ENCODE peak calls at places on chromosome 18, in five cellular contexts. O is left ventricle myocardium inferior, M is heart left ventricle, W is pancreas, S is cardiac muscle cell. D is an unnamed sample.

GRCh38 chr18:33195795-33196194 is 244.7 kb downstream of the CCDC178 start:
- DNase-seq in W (no peak), M (no peak), O (no peak), S (no peak), D (no peak)

GRCh38 chr18:41875094-41875780 is 79.8 kb upstream of the PIK3C3 start:
- DNase-seq in O (no peak), W (no peak), S (peak; percentile 69), M (no peak), D (peak; percentile 51)

GRCh38 chr18:22346342-22346967 is 71.3 kb downstream of the CTAGE1 start:
- DNase-seq in W (no peak), M (peak; percentile 83), S (peak; percentile 84), O (peak; percentile 63), D (no peak)

GRCh38 chr18:72820571-72820970 is 47.2 kb downstream of the NETO1 start:
- DNase-seq in O (no peak), W (no peak), M (no peak), S (no peak), D (no peak)

GRCh38 chr18:61545281-61546245 is 212.3 kb downstream of the CDH20 start:
- DNase-seq in S (no peak), M (no peak), O (no peak), W (no peak), D (no peak)

GRCh38 chr18:79679552-79680099 is at the start of gene CTDP1:
- DNase-seq in O (peak; percentile 91), M (peak; percentile 94), S (peak; percentile 96), W (peak; percentile 95), D (peak; percentile 81)

GRCh38 chr18:74303306-74303705 is 11.5 kb upstream of the CYB5A start:
- DNase-seq in O (no peak), S (no peak), W (no peak), M (no peak), D (no peak)

GRCh38 chr18:62091487-62092120 is 95.3 kb downstream of the PIGN start:
- DNase-seq in O (no peak), S (peak; percentile 39), W (no peak), M (no peak), D (no peak)

GRCh38 chr18:36329684-36330434 is 32.3 kb downstream of the FHOD3 start:
- DNase-seq in O (no peak), W (no peak), S (peak; percentile 57), M (no peak), D (no peak)

GRCh38 chr18:28158083-28158581 is 18.8 kb downstream of the CDH2 start:
- DNase-seq in W (no peak), M (no peak), S (peak; percentile 80), O (no peak), D (no peak)

GRCh38 chr18:23934252-23934651 is 80.3 kb upstream of the TTC39C start:
- DNase-seq in M (no peak), S (no peak), O (no peak), W (no peak), D (no peak)
- H3K4me1 ChIP-seq in M (no peaks in the 10 kb centered on the region), S (peaks cover 5% of the 10 kb centered on the region), O (peaks cover 9% of the 10 kb centered on the region), W (no peaks in the 10 kb centered on the region), D (no peaks in the 10 kb centered on the region)

DNA sequence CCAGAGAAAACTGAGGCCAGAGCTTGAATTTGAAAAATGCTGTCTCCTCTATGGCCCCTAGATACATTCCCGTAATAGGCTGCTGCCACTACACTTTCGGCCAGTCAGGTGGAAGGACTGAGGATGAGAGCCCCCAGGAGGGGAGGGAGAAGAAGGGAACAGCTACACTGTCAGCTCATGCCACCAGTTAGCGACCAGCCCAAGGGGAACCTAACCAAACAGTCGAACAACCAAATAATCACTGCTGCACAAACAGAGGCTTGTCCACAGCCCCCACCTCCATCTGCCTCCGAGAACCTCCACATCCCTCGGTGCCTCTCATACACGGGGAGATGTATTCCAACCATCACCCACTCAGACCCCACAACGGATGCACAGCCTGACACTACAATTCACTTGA is 7.3 kb downstream of the ZNF516 start:
- DNase-seq in M (no peak), O (no peak), S (no peak), W (no peak), D (peak; percentile 18)
- H3K4me3 ChIP-seq in M (no peak overlapping the region), O (no peak overlapping the region), S (no peak overlapping the region), W (no peak overlapping the region), D (no peak overlapping the region)

GRCh38 chr18:55857961-55858360 is 270.0 kb upstream of the TCF4 start:
- DNase-seq in M (no peak), W (no peak), S (no peak), O (no peak), D (peak; percentile 62)

GRCh38 chr18:55856191-55856590 is 268.2 kb upstream of the TCF4 start:
- DNase-seq in M (no peak), W (no peak), O (no peak), S (peak; percentile 66), D (peak; percentile 45)

GRCh38 chr18:55858661-55859111 is 270.7 kb upstream of the TCF4 start:
- DNase-seq in W (no peak), O (no peak), S (peak; percentile 31), M (no peak), D (no peak)

GRCh38 chr18:55856679-55857078 is 268.7 kb upstream of the TCF4 start:
- DNase-seq in O (no peak), S (no peak), M (no peak), W (no peak), D (no peak)

GRCh38 chr18:55857409-55857808 is 269.4 kb upstream of the TCF4 start:
- DNase-seq in S (no peak), W (no peak), M (no peak), O (no peak), D (no peak)
- H3K27ac ChIP-seq in S (no peak overlapping the region), W (no peak overlapping the region), M (no peak overlapping the region), O (no peak overlapping the region), D (no peak overlapping the region)

GRCh38 chr18:4063545-4063944 is 391.6 kb downstream of the DLGAP1 start:
- DNase-seq in S (no peak), M (no peak), W (no peak), O (no peak), D (no peak)
- H3K4me1 ChIP-seq in S (no peaks in the 10 kb centered on the region), M (no peaks in the 10 kb centered on the region), W (no peaks in the 10 kb centered on the region), O (no peaks in the 10 kb centered on the region), D (no peaks in the 10 kb centered on the region)

GRCh38 chr18:8375899-8376512 is 233.2 kb upstream of the RAB12 start:
- DNase-seq in W (no peak), M (no peak), S (no peak), O (no peak), D (no peak)

GRCh38 chr18:8381801-8382459 is 227.3 kb upstream of the RAB12 start:
- DNase-seq in O (no peak), W (no peak), S (peak; percentile 30), M (no peak), D (no peak)

GRCh38 chr18:8379187-8379941 is 229.9 kb upstream of the RAB12 start:
- DNase-seq in O (no peak), M (no peak), W (no peak), S (no peak), D (no peak)

GRCh38 chr18:8380926-8381325 is 228.3 kb upstream of the RAB12 start:
- DNase-seq in W (no peak), M (no peak), S (no peak), O (no peak), D (no peak)

DNA sequence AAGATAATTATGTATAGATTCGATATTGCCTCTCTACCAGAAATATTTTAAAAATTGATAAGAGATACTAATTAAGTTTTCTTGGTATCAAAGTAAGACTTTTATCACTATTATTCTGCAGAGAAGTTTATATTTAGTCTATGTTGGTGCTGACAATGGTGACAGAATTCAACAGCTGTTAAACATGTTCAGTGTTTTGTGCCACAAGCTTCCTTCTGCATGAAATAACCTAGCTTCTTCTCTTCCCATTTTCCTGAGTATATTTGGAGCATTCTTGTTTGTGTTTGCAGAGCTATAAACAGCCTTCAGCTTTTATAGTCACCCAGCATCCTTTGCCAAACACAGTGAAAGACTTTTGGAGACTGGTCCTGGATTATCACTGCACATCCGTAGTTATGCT is 229.2 kb upstream of the RAB12 start:
- DNase-seq in O (no peak), M (no peak), W (no peak), S (no peak), D (peak; percentile 6)
- H3K4me3 ChIP-seq in O (no peak overlapping the region), M (no peak overlapping the region), W (no peak overlapping the region), S (no peak overlapping the region), D (no peak overlapping the region)

DNA sequence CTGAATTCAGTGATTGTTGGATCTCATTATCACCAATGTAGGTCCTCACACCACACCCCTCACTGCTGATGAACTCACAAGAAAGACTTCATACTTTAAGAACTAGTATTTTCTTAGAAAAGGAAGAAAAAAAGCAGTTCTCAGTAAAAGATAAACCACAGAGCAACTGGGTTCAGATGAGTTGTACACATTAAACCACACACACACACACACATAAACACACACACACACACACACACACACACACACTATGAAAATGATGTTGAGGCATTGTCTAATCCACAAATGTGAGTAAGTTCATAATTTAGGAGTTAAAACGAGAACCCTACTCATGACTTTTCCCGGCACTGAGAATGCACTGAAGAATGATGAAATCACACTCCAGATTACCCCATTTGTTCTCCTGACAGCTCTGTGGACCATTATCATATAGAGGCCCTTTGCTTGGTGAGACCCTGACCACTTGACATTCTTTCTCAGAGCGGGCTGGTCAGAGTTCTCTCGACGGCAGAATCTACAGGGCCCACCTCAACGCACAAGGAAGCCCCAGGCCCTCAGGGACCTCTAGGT is 106.2 kb downstream of the BCL2 start:
- DNase-seq in M (no peak), W (no peak), O (no peak), S (peak; percentile 62), D (no peak)
- H3K27ac ChIP-seq in M (no peak overlapping the region), W (no peak overlapping the region), O (no peak overlapping the region), S (no peak overlapping the region), D (no peak overlapping the region)

GRCh38 chr18:57806891-57807280 is 3.8 kb upstream of the ATP8B1 start:
- DNase-seq in M (no peak), O (no peak), S (peak; percentile 40), W (no peak), D (no peak)

GRCh38 chr18:57806201-57806890 is 3.2 kb upstream of the ATP8B1 start:
- DNase-seq in S (no peak), W (no peak), O (no peak), M (no peak), D (no peak)

GRCh38 chr18:57805117-57805516 is 2.0 kb upstream of the ATP8B1 start:
- DNase-seq in W (no peak), O (no peak), M (no peak), S (no peak), D (no peak)

GRCh38 chr18:57809190-57809589 is 6.1 kb upstream of the ATP8B1 start:
- DNase-seq in W (no peak), S (no peak), O (no peak), M (no peak), D (no peak)

GRCh38 chr18:57807336-57808117 is 4.4 kb upstream of the ATP8B1 start:
- DNase-seq in O (no peak), M (no peak), W (no peak), S (peak; percentile 34), D (no peak)
- H3K4me1 ChIP-seq in O (peaks cover 52% of the 10 kb centered on the region), M (peaks cover 50% of the 10 kb centered on the region), W (peaks cover 21% of the 10 kb centered on the region), S (peaks cover 6% of the 10 kb centered on the region), D (no peaks in the 10 kb centered on the region)

DNA sequence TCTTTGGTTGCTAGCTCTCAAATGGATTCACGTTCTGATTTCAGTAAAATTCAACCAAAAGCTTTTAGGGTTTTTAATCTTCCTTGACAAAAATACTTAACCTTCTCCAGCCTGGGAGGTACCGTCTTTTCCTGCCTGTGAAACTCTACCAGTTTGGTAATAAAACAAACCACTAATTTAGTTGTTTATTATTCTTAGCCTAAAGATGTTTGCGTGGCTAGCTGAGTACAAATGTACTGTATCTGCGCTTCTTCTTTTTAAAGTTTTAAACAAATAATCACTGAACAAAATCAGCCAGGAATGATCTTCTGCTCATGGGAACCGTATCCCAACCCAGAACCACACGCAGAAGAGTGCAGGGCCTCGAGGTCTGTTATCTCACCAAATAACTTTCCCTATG is 36.3 kb downstream of the BCL2 start:
- DNase-seq in S (no peak), W (no peak), M (no peak), O (no peak), D (no peak)
- H3K4me3 ChIP-seq in S (no peak overlapping the region), W (no peak overlapping the region), M (no peak overlapping the region), O (no peak overlapping the region), D (no peak overlapping the region)

GRCh38 chr18:45638544-45638943 is 23.3 kb downstream of the SLC14A2 start:
- DNase-seq in S (no peak), O (no peak), W (no peak), M (no peak), D (no peak)
- H3K27ac ChIP-seq in S (no peak overlapping the region), O (no peak overlapping the region), W (no peak overlapping the region), M (no peak overlapping the region), D (no peak overlapping the region)